ENCODE peak calls at places on chromosomes 2 and 18, in seven cellular contexts. One of them, this sample, is unnamed.

GRCh38 chr2:115165529-115166109 is 723.2 kb downstream of the DPP10 start:
- DNase-seq in Panc1: peak; percentile 5
- DNase-seq in astrocyte of the spinal cord: peak; percentile 14
- DNase-seq in T47D: peak; percentile 30
- DNase-seq in NCI-H460: peak; percentile 76
- DNase-seq in RWPE1: peak; percentile 10
- DNase-seq in uterus: no peak
- DNase-seq in this sample: peak; percentile 6

GRCh38 chr2:170509460-170510193 is 205.5 kb upstream of the SP5 start:
- DNase-seq in Panc1: no peak
- DNase-seq in astrocyte of the spinal cord: peak; percentile 16
- DNase-seq in T47D: no peak
- DNase-seq in NCI-H460: no peak
- DNase-seq in RWPE1: no peak
- DNase-seq in uterus: no peak
- DNase-seq in this sample: no peak

GRCh38 chr2:204638795-204639194 is 93.5 kb downstream of the PARD3B start:
- DNase-seq in Panc1: no peak
- DNase-seq in astrocyte of the spinal cord: no peak
- DNase-seq in T47D: no peak
- DNase-seq in NCI-H460: no peak
- DNase-seq in RWPE1: no peak
- DNase-seq in uterus: no peak
- DNase-seq in this sample: no peak

GRCh38 chr2:145689277-145689676 is 1169.4 kb upstream of the ZEB2 start:
- DNase-seq in Panc1: no peak
- DNase-seq in astrocyte of the spinal cord: no peak
- DNase-seq in T47D: no peak
- DNase-seq in NCI-H460: no peak
- DNase-seq in RWPE1: no peak
- DNase-seq in uterus: no peak
- DNase-seq in this sample: no peak

GRCh38 chr2:57105694-57106093 is 921.9 kb downstream of the CCDC85A start:
- DNase-seq in Panc1: no peak
- DNase-seq in astrocyte of the spinal cord: no peak
- DNase-seq in T47D: no peak
- DNase-seq in NCI-H460: no peak
- DNase-seq in RWPE1: no peak
- DNase-seq in uterus: no peak
- DNase-seq in this sample: no peak

GRCh38 chr2:173171924-173172643 is 96.4 kb downstream of the MAP3K20 start:
- DNase-seq in Panc1: no peak
- DNase-seq in astrocyte of the spinal cord: no peak
- DNase-seq in T47D: no peak
- DNase-seq in NCI-H460: no peak
- DNase-seq in RWPE1: no peak
- DNase-seq in uterus: no peak
- DNase-seq in this sample: no peak

GRCh38 chr2:238817382-238817781 is 30.5 kb upstream of the TWIST2 start:
- DNase-seq in Panc1: no peak
- DNase-seq in astrocyte of the spinal cord: no peak
- DNase-seq in T47D: no peak
- DNase-seq in NCI-H460: no peak
- DNase-seq in RWPE1: no peak
- DNase-seq in uterus: no peak
- DNase-seq in this sample: no peak

GRCh38 chr2:183244300-183244849 is 120.1 kb downstream of the NUP35 start:
- DNase-seq in Panc1: no peak
- DNase-seq in astrocyte of the spinal cord: no peak
- DNase-seq in T47D: no peak
- DNase-seq in NCI-H460: no peak
- DNase-seq in RWPE1: no peak
- DNase-seq in uterus: no peak
- DNase-seq in this sample: no peak

GRCh38 chr2:157995117-157995516 is 106.6 kb upstream of the UPP2 start:
- DNase-seq in Panc1: no peak
- DNase-seq in astrocyte of the spinal cord: no peak
- DNase-seq in T47D: no peak
- DNase-seq in NCI-H460: no peak
- DNase-seq in RWPE1: no peak
- DNase-seq in uterus: no peak
- DNase-seq in this sample: no peak

GRCh38 chr2:240128608-240129144 is 7.4 kb downstream of the COPS9 start:
- DNase-seq in Panc1: no peak
- DNase-seq in astrocyte of the spinal cord: no peak
- DNase-seq in T47D: no peak
- DNase-seq in NCI-H460: no peak
- DNase-seq in RWPE1: no peak
- DNase-seq in uterus: no peak
- DNase-seq in this sample: no peak

GRCh38 chr2:30860003-30860402 is 52.8 kb upstream of the CAPN13 start:
- DNase-seq in Panc1: no peak
- DNase-seq in astrocyte of the spinal cord: no peak
- DNase-seq in T47D: no peak
- DNase-seq in NCI-H460: no peak
- DNase-seq in RWPE1: no peak
- DNase-seq in uterus: no peak
- DNase-seq in this sample: no peak

GRCh38 chr2:1448009-1448408 is 34.7 kb downstream of the TPO start:
- DNase-seq in Panc1: no peak
- DNase-seq in astrocyte of the spinal cord: no peak
- DNase-seq in T47D: no peak
- DNase-seq in NCI-H460: no peak
- DNase-seq in RWPE1: no peak
- DNase-seq in uterus: no peak
- DNase-seq in this sample: no peak

GRCh38 chr2:45812039-45812500 is 160.6 kb downstream of the PRKCE start:
- DNase-seq in Panc1: no peak
- DNase-seq in astrocyte of the spinal cord: peak; percentile 85
- DNase-seq in T47D: no peak
- DNase-seq in NCI-H460: no peak
- DNase-seq in RWPE1: peak; percentile 57
- DNase-seq in uterus: no peak
- DNase-seq in this sample: no peak

GRCh38 chr2:110101280-110101844 is 14.3 kb downstream of the MALL start:
- DNase-seq in Panc1: peak; percentile 95
- DNase-seq in astrocyte of the spinal cord: peak; percentile 100
- DNase-seq in T47D: no peak
- DNase-seq in NCI-H460: peak; percentile 95
- DNase-seq in RWPE1: peak; percentile 90
- DNase-seq in uterus: peak; percentile 88
- DNase-seq in this sample: no peak

GRCh38 chr18:59917422-59917821 is 17.6 kb downstream of the PMAIP1 start:
- DNase-seq in Panc1: no peak
- DNase-seq in astrocyte of the spinal cord: no peak
- DNase-seq in T47D: no peak
- DNase-seq in NCI-H460: no peak
- DNase-seq in RWPE1: peak; percentile 44
- DNase-seq in uterus: no peak
- DNase-seq in this sample: no peak

This sample was measured in SK-N-MC.